ENCODE peak calls at places on chromosome 12, in five cellular contexts. C is tibial artery, R is right lobe of liver, X is coronary artery, J is left ventricle myocardium inferior. Z is an unnamed sample.

GRCh38 chr12:132523576-132524331 is 33.8 kb downstream of the FBRSL1 start:
- DNase-seq in X (no peak), C (peak; percentile 58), J (peak; percentile 68), R (peak; percentile 69), Z (peak; percentile 83)

GRCh38 chr12:94362653-94363052 is 97.0 kb downstream of the CEP83 start:
- DNase-seq in R (no peak), X (no peak), J (no peak), C (no peak), Z (no peak)

GRCh38 chr12:24948816-24949722 is at the start of gene BCAT1:
- DNase-seq in R (peak; percentile 82), J (peak; percentile 73), C (peak; percentile 74), X (peak; percentile 80), Z (peak; percentile 91)

GRCh38 chr12:87344699-87345098 is 684.5 kb downstream of the C12orf50 start:
- DNase-seq in C (no peak), X (no peak), J (no peak), R (no peak), Z (no peak)

GRCh38 chr12:48349471-48349870 is 1.2 kb downstream of the ZNF641 start:
- DNase-seq in R (no peak), X (no peak), J (peak; percentile 74), C (no peak), Z (no peak)

GRCh38 chr12:78392918-78393317 is 471.7 kb upstream of the SYT1 start:
- DNase-seq in C (no peak), J (no peak), R (no peak), X (no peak), Z (no peak)

GRCh38 chr12:117441751-117442150 is 80.3 kb upstream of the NOS1 start:
- DNase-seq in J (peak; percentile 70), X (no peak), C (no peak), R (peak; percentile 67), Z (no peak)

GRCh38 chr12:82745807-82746206 is 59.1 kb downstream of the TMTC2 start:
- DNase-seq in J (no peak), C (no peak), R (no peak), X (no peak), Z (no peak)

GRCh38 chr12:105485321-105485910 is 154.9 kb downstream of the C12orf75 start:
- DNase-seq in J (peak; percentile 46), R (peak; percentile 34), C (peak; percentile 51), X (no peak), Z (no peak)

GRCh38 chr12:130719263-130719892 is 3.3 kb upstream of the RIMBP2 start:
- DNase-seq in R (no peak), X (no peak), J (no peak), C (no peak), Z (no peak)

GRCh38 chr12:131210506-131211278 is 257.0 kb downstream of the ADGRD1 start:
- DNase-seq in R (no peak), C (no peak), J (no peak), X (no peak), Z (peak; percentile 45)

GRCh38 chr12:41073633-41074576 is 114.2 kb upstream of the PDZRN4 start:
- DNase-seq in C (no peak), R (no peak), X (no peak), J (no peak), Z (no peak)

GRCh38 chr12:53990311-53991076 is 5.5 kb downstream of the HOXC10 start:
- DNase-seq in R (no peak), J (no peak), C (no peak), X (no peak), Z (no peak)

GRCh38 chr12:90211017-90211416 is 502.4 kb upstream of the ATP2B1 start:
- DNase-seq in J (no peak), X (no peak), C (no peak), R (no peak), Z (no peak)

GRCh38 chr12:123601602-123602489 is at the start of gene DDX55:
- DNase-seq in R (peak; percentile 89), C (peak; percentile 77), J (peak; percentile 85), X (peak; percentile 88), Z (peak; percentile 94)

GRCh38 chr12:106416273-106416672 is 58.7 kb downstream of the POLR3B start:
- DNase-seq in J (no peak), X (no peak), R (no peak), C (no peak), Z (no peak)

GRCh38 chr12:116690016-116690709 is 47.7 kb downstream of the SPRING1 start:
- DNase-seq in C (no peak), X (no peak), R (no peak), J (no peak), Z (no peak)

GRCh38 chr12:56029166-56029519 is 8.3 kb downstream of the IKZF4 start:
- DNase-seq in J (no peak), R (no peak), X (no peak), C (no peak), Z (no peak)

GRCh38 chr12:107580750-107581529 is 104.7 kb upstream of the PWP1 start:
- DNase-seq in X (no peak), C (no peak), J (no peak), R (no peak), Z (no peak)

GRCh38 chr12:122072031-122072970 is 6.3 kb upstream of the MLXIP start:
- DNase-seq in J (peak; percentile 46), X (no peak), R (peak; percentile 53), C (peak; percentile 71), Z (no peak)

GRCh38 chr12:30002677-30003076 is 218.9 kb upstream of the TMTC1 start:
- DNase-seq in X (no peak), J (no peak), R (no peak), C (no peak), Z (no peak)

GRCh38 chr12:6947615-6948014 is 3.5 kb upstream of the PTPN6 start:
- DNase-seq in J (no peak), R (no peak), C (no peak), X (no peak), Z (peak; percentile 40)

GRCh38 chr12:115694564-115694963 is 582.9 kb downstream of the MED13L start:
- DNase-seq in R (no peak), X (no peak), C (no peak), J (no peak), Z (no peak)

GRCh38 chr12:67910360-67911292 is 78.6 kb upstream of the IFNG-AS1 start:
- DNase-seq in C (no peak), J (no peak), X (no peak), R (no peak), Z (no peak)

GRCh38 chr12:27236498-27236897 is 7.6 kb upstream of the STK38L start:
- DNase-seq in C (no peak), J (no peak), R (no peak), X (no peak), Z (no peak)

DNA sequence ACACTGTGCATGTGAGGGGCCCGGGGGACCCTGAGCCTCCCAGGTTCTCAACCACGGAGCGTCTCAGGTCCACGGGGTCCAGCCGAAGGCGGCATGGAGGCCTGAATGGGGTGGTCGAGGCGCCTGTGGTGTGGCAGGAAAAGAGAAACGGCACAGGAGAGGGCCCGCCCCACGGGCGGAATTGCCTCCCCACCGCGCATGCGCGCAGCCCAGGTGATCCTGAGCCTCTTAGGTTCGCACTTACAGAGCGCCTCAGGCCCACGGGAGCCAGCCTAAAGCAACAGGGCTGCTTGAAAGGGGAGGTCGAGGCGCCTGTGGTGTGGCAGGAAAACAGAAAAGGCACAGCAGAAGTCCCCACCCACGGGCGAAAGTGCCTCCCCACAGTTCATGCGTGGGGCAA is 311.0 kb downstream of the ALG10 start:
- DNase-seq in X (no peak), C (no peak), R (no peak), J (no peak), Z (no peak)
- H3K27ac ChIP-seq in X (no peak overlapping the region), C (no peak overlapping the region), R (no peak overlapping the region), J (no peak overlapping the region), Z (no peak overlapping the region)

GRCh38 chr12:16609140-16609539 is 3.2 kb upstream of the LMO3 start:
- DNase-seq in C (no peak), X (no peak), R (no peak), J (no peak), Z (no peak)
- H3K27ac ChIP-seq in C (peak overlapping the region; percentile 65), X (peak overlapping the region; percentile 55), R (no peak overlapping the region), J (peak overlapping the region; percentile 76), Z (peak overlapping the region; percentile 72)

GRCh38 chr12:111881712-111882111 is 39.7 kb downstream of the MAPKAPK5 start:
- DNase-seq in J (no peak), X (no peak), R (no peak), C (no peak), Z (no peak)

GRCh38 chr12:111887916-111888745 is 46.1 kb downstream of the MAPKAPK5 start:
- DNase-seq in J (no peak), C (peak; percentile 20), X (no peak), R (no peak), Z (no peak)

GRCh38 chr12:111886662-111887545 is 44.9 kb downstream of the MAPKAPK5 start:
- DNase-seq in X (no peak), C (no peak), R (no peak), J (no peak), Z (no peak)
- H3K27ac ChIP-seq in X (no peak overlapping the region), C (no peak overlapping the region), R (no peak overlapping the region), J (no peak overlapping the region), Z (no peak overlapping the region)

GRCh38 chr12:109720152-109720855 is 6.7 kb downstream of the FAM222A start:
- DNase-seq in C (no peak), R (no peak), J (peak; percentile 57), X (no peak), Z (no peak)

GRCh38 chr12:109722753-109723109 is 9.1 kb downstream of the FAM222A start:
- DNase-seq in R (no peak), C (no peak), X (no peak), J (no peak), Z (no peak)

GRCh38 chr12:109722022-109722752 is 8.6 kb downstream of the FAM222A start:
- DNase-seq in X (no peak), C (no peak), J (no peak), R (no peak), Z (no peak)

GRCh38 chr12:109720856-109721189 is 7.2 kb downstream of the FAM222A start:
- DNase-seq in J (no peak), X (no peak), R (no peak), C (no peak), Z (no peak)

DNA sequence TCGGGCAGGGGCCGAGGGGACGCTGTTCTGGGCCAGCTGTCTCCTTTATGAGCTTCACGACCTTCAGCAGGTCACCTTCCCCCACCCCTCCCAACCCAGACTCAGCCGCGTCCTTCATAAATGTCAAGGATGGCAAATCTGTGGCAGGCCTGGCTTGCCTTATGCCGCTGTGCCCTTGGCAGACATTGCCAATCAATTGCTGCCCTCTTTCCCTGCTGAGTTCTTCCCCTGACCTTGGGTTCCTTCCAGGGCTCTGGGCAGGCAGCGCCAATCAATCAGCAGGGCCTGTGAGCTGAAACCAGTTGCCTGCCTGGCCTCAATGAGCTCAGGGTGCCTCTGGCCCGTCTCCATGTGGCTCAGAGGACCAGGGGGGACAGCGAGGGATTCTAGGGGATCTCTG is 7.7 kb downstream of the FAM222A start:
- DNase-seq in X (no peak), R (peak; percentile 73), C (no peak), J (peak; percentile 39), Z (no peak)
- H3K27ac ChIP-seq in X (no peak overlapping the region), R (peak overlapping the region; percentile 38), C (no peak overlapping the region), J (peak overlapping the region; percentile 93), Z (no peak overlapping the region)

GRCh38 chr12:4221157-4221556 is 52.4 kb upstream of the CCND2 start:
- DNase-seq in X (no peak), C (no peak), J (no peak), R (no peak), Z (no peak)
- H3K27ac ChIP-seq in X (no peak overlapping the region), C (no peak overlapping the region), J (no peak overlapping the region), R (no peak overlapping the region), Z (no peak overlapping the region)

Z was measured in upper lobe of right lung.